ENCODE peak calls at places on chromosomes 3 and 15, in seven cellular contexts. D, L, H, P, Q, F and R are unnamed samples.

GRCh38 chr3:152268501-152269422 is at the start of gene MBNL1:
- DNase-seq in D (peak), L (peak), H (no peak), P (peak), Q (peak), F (peak), R (peak)

GRCh38 chr3:157542711-157543485 is 39.7 kb upstream of the VEPH1 start:
- DNase-seq in D (no peak), L (no peak), H (no peak), P (peak), Q (peak), F (peak), R (no peak)

GRCh38 chr15:45919806-45920205 is 285.0 kb downstream of the SQOR start:
- DNase-seq in D (no peak), L (no peak), H (peak), P (peak), Q (no peak), F (no peak), R (no peak)

GRCh38 chr3:129622933-129623332 is 16.5 kb upstream of the PLXND1 start:
- DNase-seq in D (no peak), L (no peak), H (no peak), P (no peak), Q (no peak), F (no peak), R (no peak)

GRCh38 chr3:12287727-12288465 is 974 bp upstream of the PPARG start:
- DNase-seq in D (no peak), L (no peak), H (no peak), P (no peak), Q (peak), F (peak), R (no peak)

GRCh38 chr3:171791695-171792082 is 18.6 kb downstream of the PLD1 start:
- DNase-seq in D (no peak), L (no peak), H (no peak), P (peak), Q (no peak), F (peak), R (no peak)

GRCh38 chr15:58957101-58957973 is 23.9 kb upstream of the SLTM start:
- DNase-seq in D (peak), L (peak), H (no peak), P (peak), Q (peak), F (peak), R (no peak)

GRCh38 chr15:49468440-49468839 is 45.4 kb downstream of the FGF7 start:
- DNase-seq in D (no peak), L (no peak), H (peak), P (peak), Q (peak), F (no peak), R (no peak)

GRCh38 chr15:28918141-28918983 is 32.6 kb downstream of the APBA2 start:
- DNase-seq in D (no peak), L (no peak), H (no peak), P (no peak), Q (peak), F (peak), R (no peak)

GRCh38 chr15:53202876-53203275 is 412.7 kb upstream of the ONECUT1 start:
- DNase-seq in D (no peak), L (no peak), H (no peak), P (no peak), Q (no peak), F (no peak), R (no peak)

GRCh38 chr3:10744098-10744465 is 71.9 kb upstream of the SLC6A11 start:
- DNase-seq in D (peak), L (no peak), H (no peak), P (no peak), Q (peak), F (peak), R (no peak)

GRCh38 chr3:143775401-143775970 is 72.8 kb downstream of the SLC9A9 start:
- DNase-seq in D (no peak), L (no peak), H (no peak), P (peak), Q (peak), F (no peak), R (no peak)

GRCh38 chr3:49017646-49017977 is 768 bp downstream of the DALRD3 start:
- DNase-seq in D (no peak), L (no peak), H (no peak), P (no peak), Q (no peak), F (no peak), R (no peak)